ENCODE peak calls at places on chromosomes 5 and 9, in seven cellular contexts. One of them, this sample, is unnamed.

GRCh38 chr9:121048618-121049017 is 1.5 kb downstream of the C5 start:
- DNase-seq in NCI-H2081: no peak
- DNase-seq in activated CD8-positive, alpha-beta T cell treated with anti-CD3 and anti-CD28 coated beads for 36 hours: no peak
- DNase-seq in WTC11: no peak
- DNase-seq in activated gamma-delta T cell: no peak
- DNase-seq in skeletal muscle cell: no peak
- DNase-seq in MCF 10A: no peak
- DNase-seq in this sample: no peak

GRCh38 chr9:123338710-123339665 is 17.0 kb upstream of the CRB2 start:
- DNase-seq in NCI-H2081: no peak
- DNase-seq in activated CD8-positive, alpha-beta T cell treated with anti-CD3 and anti-CD28 coated beads for 36 hours: peak
- DNase-seq in WTC11: no peak
- DNase-seq in activated gamma-delta T cell: no peak
- DNase-seq in skeletal muscle cell: no peak
- DNase-seq in MCF 10A: no peak
- DNase-seq in this sample: no peak

GRCh38 chr9:130962418-130963316 is 23.6 kb upstream of the FIBCD1 start:
- DNase-seq in NCI-H2081: no peak
- DNase-seq in activated CD8-positive, alpha-beta T cell treated with anti-CD3 and anti-CD28 coated beads for 36 hours: no peak
- DNase-seq in WTC11: no peak
- DNase-seq in activated gamma-delta T cell: no peak
- DNase-seq in skeletal muscle cell: peak
- DNase-seq in MCF 10A: peak
- DNase-seq in this sample: peak

GRCh38 chr9:124849801-124850200 is 3.5 kb upstream of the WDR38 start:
- DNase-seq in NCI-H2081: no peak
- DNase-seq in activated CD8-positive, alpha-beta T cell treated with anti-CD3 and anti-CD28 coated beads for 36 hours: no peak
- DNase-seq in WTC11: no peak
- DNase-seq in activated gamma-delta T cell: no peak
- DNase-seq in skeletal muscle cell: peak
- DNase-seq in MCF 10A: no peak
- DNase-seq in this sample: no peak

GRCh38 chr5:39119404-39120051 is 45.3 kb upstream of the RICTOR start:
- DNase-seq in NCI-H2081: no peak
- DNase-seq in activated CD8-positive, alpha-beta T cell treated with anti-CD3 and anti-CD28 coated beads for 36 hours: no peak
- DNase-seq in WTC11: no peak
- DNase-seq in activated gamma-delta T cell: no peak
- DNase-seq in skeletal muscle cell: no peak
- DNase-seq in MCF 10A: no peak
- DNase-seq in this sample: no peak

GRCh38 chr9:134632329-134632728 is 9.3 kb upstream of the COL5A1 start:
- DNase-seq in NCI-H2081: no peak
- DNase-seq in activated CD8-positive, alpha-beta T cell treated with anti-CD3 and anti-CD28 coated beads for 36 hours: no peak
- DNase-seq in WTC11: peak
- DNase-seq in activated gamma-delta T cell: no peak
- DNase-seq in skeletal muscle cell: no peak
- DNase-seq in MCF 10A: no peak
- DNase-seq in this sample: no peak

GRCh38 chr9:114075602-114076001 is 2.5 kb downstream of the AMBP start:
- DNase-seq in NCI-H2081: no peak
- DNase-seq in activated CD8-positive, alpha-beta T cell treated with anti-CD3 and anti-CD28 coated beads for 36 hours: no peak
- DNase-seq in WTC11: no peak
- DNase-seq in activated gamma-delta T cell: no peak
- DNase-seq in skeletal muscle cell: no peak
- DNase-seq in MCF 10A: no peak
- DNase-seq in this sample: no peak

GRCh38 chr9:128689820-128690683 is 1.0 kb downstream of the SET start:
- DNase-seq in NCI-H2081: peak
- DNase-seq in activated CD8-positive, alpha-beta T cell treated with anti-CD3 and anti-CD28 coated beads for 36 hours: peak
- DNase-seq in WTC11: peak
- DNase-seq in activated gamma-delta T cell: peak
- DNase-seq in skeletal muscle cell: no peak
- DNase-seq in MCF 10A: peak
- DNase-seq in this sample: peak

GRCh38 chr9:136331556-136332481 is 4.5 kb downstream of the GPSM1 start:
- DNase-seq in NCI-H2081: no peak
- DNase-seq in activated CD8-positive, alpha-beta T cell treated with anti-CD3 and anti-CD28 coated beads for 36 hours: no peak
- DNase-seq in WTC11: no peak
- DNase-seq in activated gamma-delta T cell: no peak
- DNase-seq in skeletal muscle cell: no peak
- DNase-seq in MCF 10A: no peak
- DNase-seq in this sample: no peak

GRCh38 chr5:124790261-124790894 is 43.9 kb upstream of the ZNF608 start:
- DNase-seq in NCI-H2081: no peak
- DNase-seq in activated CD8-positive, alpha-beta T cell treated with anti-CD3 and anti-CD28 coated beads for 36 hours: no peak
- DNase-seq in WTC11: no peak
- DNase-seq in activated gamma-delta T cell: no peak
- DNase-seq in skeletal muscle cell: peak
- DNase-seq in MCF 10A: peak
- DNase-seq in this sample: no peak

GRCh38 chr9:135218331-135219225 is 131.1 kb downstream of the OLFM1 start:
- DNase-seq in NCI-H2081: no peak
- DNase-seq in activated CD8-positive, alpha-beta T cell treated with anti-CD3 and anti-CD28 coated beads for 36 hours: no peak
- DNase-seq in WTC11: peak
- DNase-seq in activated gamma-delta T cell: no peak
- DNase-seq in skeletal muscle cell: no peak
- DNase-seq in MCF 10A: no peak
- DNase-seq in this sample: no peak

GRCh38 chr9:115036691-115037090 is 81.3 kb downstream of the TNC start:
- DNase-seq in NCI-H2081: no peak
- DNase-seq in activated CD8-positive, alpha-beta T cell treated with anti-CD3 and anti-CD28 coated beads for 36 hours: peak
- DNase-seq in WTC11: no peak
- DNase-seq in activated gamma-delta T cell: no peak
- DNase-seq in skeletal muscle cell: no peak
- DNase-seq in MCF 10A: peak
- DNase-seq in this sample: no peak

GRCh38 chr5:39283231-39283818 is 64.0 kb upstream of the FYB1 start:
- DNase-seq in NCI-H2081: peak
- DNase-seq in activated CD8-positive, alpha-beta T cell treated with anti-CD3 and anti-CD28 coated beads for 36 hours: peak
- DNase-seq in WTC11: peak
- DNase-seq in activated gamma-delta T cell: no peak
- DNase-seq in skeletal muscle cell: peak
- DNase-seq in MCF 10A: peak
- DNase-seq in this sample: peak

GRCh38 chr9:112898872-112899281 is 8.2 kb upstream of the SLC46A2 start:
- DNase-seq in NCI-H2081: no peak
- DNase-seq in activated CD8-positive, alpha-beta T cell treated with anti-CD3 and anti-CD28 coated beads for 36 hours: no peak
- DNase-seq in WTC11: no peak
- DNase-seq in activated gamma-delta T cell: no peak
- DNase-seq in skeletal muscle cell: no peak
- DNase-seq in MCF 10A: no peak
- DNase-seq in this sample: no peak

GRCh38 chr9:136847065-136847826 is 2.0 kb upstream of the PHPT1 start:
- DNase-seq in NCI-H2081: no peak
- DNase-seq in activated CD8-positive, alpha-beta T cell treated with anti-CD3 and anti-CD28 coated beads for 36 hours: no peak
- DNase-seq in WTC11: peak
- DNase-seq in activated gamma-delta T cell: no peak
- DNase-seq in skeletal muscle cell: peak
- DNase-seq in MCF 10A: peak
- DNase-seq in this sample: peak

GRCh38 chr5:125056641-125057345 is 310.4 kb upstream of the ZNF608 start:
- DNase-seq in NCI-H2081: no peak
- DNase-seq in activated CD8-positive, alpha-beta T cell treated with anti-CD3 and anti-CD28 coated beads for 36 hours: no peak
- DNase-seq in WTC11: no peak
- DNase-seq in activated gamma-delta T cell: no peak
- DNase-seq in skeletal muscle cell: no peak
- DNase-seq in MCF 10A: peak
- DNase-seq in this sample: no peak